ENCODE peak calls at places on chromosome 7, in ten cellular contexts. I is breast epithelium, L is PC-3, Y is fibroblast of mammary gland, T is osteocyte, Z is esophagus squamous epithelium, G is uterus, V is right atrium auricular region, S is tibial nerve, K is cardiac muscle cell. Q is an unnamed sample.

GRCh38 chr7:2477447-2478386 is 1.5 kb upstream of the GRIFIN start:
- DNase-seq in V (no peak), I (no peak), L (peak), Y (peak), G (no peak), K (peak), Z (no peak), T (no peak), S (no peak), Q (peak)

GRCh38 chr7:3204526-3204925 is 96.5 kb upstream of the SDK1 start:
- DNase-seq in L (no peak), T (peak), Z (no peak), K (no peak), I (no peak), Y (no peak), S (no peak), G (no peak), V (peak), Q (no peak)

GRCh38 chr7:92485974-92486373 is 8.2 kb upstream of the ERVW-1 start:
- DNase-seq in S (no peak), L (no peak), Y (no peak), K (no peak), I (no peak), G (no peak), T (peak), Z (no peak), V (no peak), Q (no peak)

GRCh38 chr7:101678713-101679112 is 49.6 kb upstream of the MYL10 start:
- DNase-seq in K (no peak), V (no peak), I (no peak), G (no peak), Y (peak), T (no peak), L (peak), Z (no peak), S (no peak), Q (no peak)

GRCh38 chr7:26156454-26157365 is 4.7 kb downstream of the NFE2L3 start:
- DNase-seq in L (peak), I (no peak), G (no peak), T (no peak), V (no peak), Y (peak), K (no peak), Z (no peak), S (no peak), Q (peak)

GRCh38 chr7:21338728-21339164 is 89.1 kb upstream of the SP4 start:
- DNase-seq in Y (no peak), L (peak), I (no peak), G (no peak), Z (no peak), K (no peak), V (no peak), S (no peak), T (no peak), Q (peak)

GRCh38 chr7:127418459-127418858 is 26.0 kb upstream of the ZNF800 start:
- DNase-seq in T (no peak), V (no peak), K (no peak), I (no peak), G (no peak), L (no peak), Y (no peak), S (no peak), Z (no peak), Q (no peak)

GRCh38 chr7:137626469-137627067 is 220.2 kb downstream of the DGKI start:
- DNase-seq in Y (peak), T (no peak), S (no peak), V (no peak), K (peak), Z (no peak), I (no peak), L (peak), G (no peak), Q (peak)

GRCh38 chr7:33351709-33352108 is 222.3 kb downstream of the BBS9 start:
- DNase-seq in Y (no peak), Z (no peak), G (no peak), S (no peak), T (no peak), V (no peak), L (no peak), I (no peak), K (no peak), Q (no peak)

GRCh38 chr7:101848168-101848951 is 30.9 kb downstream of the CUX1 start:
- DNase-seq in K (no peak), V (no peak), Y (no peak), T (no peak), S (no peak), G (no peak), Z (no peak), L (peak), I (no peak), Q (no peak)

GRCh38 chr7:44867073-44867990 is 18.0 kb downstream of the PURB start:
- DNase-seq in I (no peak), T (no peak), K (no peak), L (peak), S (no peak), G (peak), V (no peak), Y (peak), Z (no peak), Q (peak)

GRCh38 chr7:133629696-133630095 is 376.8 kb downstream of the EXOC4 start:
- DNase-seq in I (no peak), V (no peak), Z (no peak), Y (peak), S (no peak), L (no peak), G (no peak), T (no peak), K (no peak), Q (no peak)

GRCh38 chr7:4783762-4784351 is 8.4 kb downstream of the AP5Z1 start:
- DNase-seq in Z (no peak), L (no peak), I (no peak), S (no peak), G (no peak), T (no peak), V (no peak), K (no peak), Y (no peak), Q (no peak)

GRCh38 chr7:130345106-130345505 is 490 bp downstream of the CPA5 start:
- DNase-seq in S (no peak), K (no peak), Z (no peak), I (no peak), Y (no peak), L (no peak), T (no peak), V (no peak), G (no peak), Q (no peak)

GRCh38 chr7:106217089-106217542 is 67.7 kb downstream of the NAMPT start:
- DNase-seq in Z (peak), G (peak), L (peak), I (no peak), T (no peak), V (peak), S (peak), K (no peak), Y (peak), Q (peak)

GRCh38 chr7:122544463-122544862 is 154.5 kb downstream of the RNF133 start:
- DNase-seq in Z (no peak), G (no peak), V (no peak), Y (no peak), K (no peak), S (no peak), T (no peak), I (no peak), L (no peak), Q (no peak)

GRCh38 chr7:4268040-4268965 is 413.8 kb upstream of the FOXK1 start:
- DNase-seq in T (peak), Y (no peak), Z (no peak), V (peak), S (no peak), I (no peak), K (no peak), L (peak), G (no peak), Q (no peak)

GRCh38 chr7:13641699-13642098 is 347.8 kb downstream of the ETV1 start:
- DNase-seq in Z (no peak), I (no peak), T (no peak), Y (peak), S (no peak), V (no peak), G (no peak), L (peak), K (no peak), Q (peak)

GRCh38 chr7:117458977-117459583 is 20.7 kb upstream of the CFTR start:
- DNase-seq in I (no peak), Z (no peak), G (no peak), T (no peak), S (no peak), K (peak), Y (peak), V (no peak), L (peak), Q (peak)

GRCh38 chr7:97337849-97338248 is 220.4 kb downstream of the SDHAF3 start:
- DNase-seq in G (no peak), Y (no peak), L (no peak), Z (no peak), S (no peak), T (no peak), K (no peak), I (no peak), V (no peak), Q (no peak)

GRCh38 chr7:112069879-112070321 is 136.3 kb downstream of the DOCK4 start:
- DNase-seq in Y (peak), S (no peak), Z (no peak), T (no peak), I (no peak), V (no peak), G (no peak), L (peak), K (no peak), Q (peak)

GRCh38 chr7:2626498-2627117 is 5.2 kb upstream of the TTYH3 start:
- DNase-seq in L (no peak), S (no peak), V (no peak), K (no peak), Z (no peak), I (no peak), T (no peak), Y (peak), G (peak), Q (no peak)

GRCh38 chr7:123615344-123615743 is 13.7 kb downstream of the ASB15 start:
- DNase-seq in I (no peak), Z (no peak), K (peak), L (no peak), S (no peak), T (no peak), Y (peak), G (no peak), V (no peak), Q (no peak)

GRCh38 chr7:135263321-135263970 is 29.8 kb downstream of the STRA8 start:
- DNase-seq in Z (no peak), L (no peak), I (no peak), S (no peak), Y (no peak), G (no peak), T (no peak), V (no peak), K (no peak), Q (no peak)

GRCh38 chr7:150994141-150994837 is 3.5 kb downstream of the NOS3 start:
- DNase-seq in V (no peak), G (no peak), Y (no peak), S (no peak), Z (no peak), K (peak), L (no peak), I (no peak), T (no peak), Q (no peak)

GRCh38 chr7:1046722-1047679 is 2.7 kb downstream of the GPR146 start:
- DNase-seq in S (no peak), Y (no peak), K (no peak), I (no peak), T (no peak), Z (no peak), G (no peak), V (no peak), L (peak), Q (no peak)

GRCh38 chr7:149789101-149789500 is 15.7 kb upstream of the ZNF467 start:
- DNase-seq in K (no peak), I (no peak), V (no peak), S (no peak), T (no peak), Z (no peak), L (no peak), Y (no peak), G (no peak), Q (no peak)

GRCh38 chr7:149788300-149788851 is 15.0 kb upstream of the ZNF467 start:
- DNase-seq in I (no peak), T (no peak), S (no peak), V (no peak), Z (no peak), G (no peak), Y (no peak), L (no peak), K (no peak), Q (no peak)

GRCh38 chr7:149785983-149786382 is 12.6 kb upstream of the ZNF467 start:
- DNase-seq in Y (no peak), K (no peak), L (no peak), I (no peak), S (no peak), Z (no peak), T (no peak), G (no peak), V (no peak), Q (no peak)

GRCh38 chr7:149785402-149785801 is 12.0 kb upstream of the ZNF467 start:
- DNase-seq in L (no peak), S (no peak), I (no peak), Y (no peak), T (no peak), K (no peak), Z (no peak), G (no peak), V (no peak), Q (no peak)

DNA sequence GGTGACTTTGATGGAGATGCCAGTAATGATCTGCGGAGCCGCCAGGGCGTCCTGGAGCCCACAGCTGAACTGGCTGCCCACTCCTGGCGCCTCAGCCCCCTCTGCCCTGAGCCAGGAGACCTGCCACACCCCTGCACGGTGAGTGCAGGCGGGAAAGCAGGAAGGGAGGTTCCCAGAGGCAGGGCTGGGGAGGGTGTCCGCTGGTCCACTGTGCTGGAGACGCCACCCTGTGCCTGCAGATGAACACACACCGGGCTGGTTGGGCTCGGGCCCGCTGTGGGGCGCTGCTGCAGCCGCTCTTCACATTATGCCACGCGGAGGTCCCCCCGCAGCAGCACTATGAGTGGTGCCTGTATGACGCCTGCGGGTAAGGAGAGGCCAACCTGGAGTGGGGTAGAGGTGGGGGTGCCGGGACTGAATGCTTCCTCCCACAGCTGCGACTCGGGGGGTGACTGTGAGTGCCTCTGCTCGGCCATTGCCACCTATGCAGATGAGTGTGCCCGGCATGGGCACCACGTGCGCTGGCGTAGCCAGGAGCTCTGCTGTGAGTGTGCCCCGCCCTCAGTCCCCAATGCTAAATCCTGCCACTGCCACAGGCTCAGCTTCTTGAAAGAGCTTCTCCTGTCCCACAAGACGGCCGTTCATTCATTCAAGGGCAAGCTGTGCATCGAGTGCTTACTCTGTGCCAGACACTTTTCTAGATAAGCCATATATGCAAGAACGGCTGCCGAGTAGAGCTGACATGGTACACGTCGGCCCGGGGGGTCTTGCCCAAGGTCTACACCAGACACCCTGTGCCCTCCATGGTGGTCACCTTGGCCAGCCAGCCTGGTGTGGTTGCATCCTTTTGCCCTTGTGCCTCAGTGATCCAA is 14.3 kb upstream of the ZNF467 start:
- DNase-seq in I (no peak), V (no peak), Z (no peak), Y (no peak), T (no peak), K (peak), G (no peak), S (no peak), L (peak), Q (no peak)
- TF ChIP-seq CTCF in I (no peak), V (no peak), Z (no peak), Y (no peak), T (no peak), K (peak), G (no peak), S (peak), L (peak), Q (peak)

DNA sequence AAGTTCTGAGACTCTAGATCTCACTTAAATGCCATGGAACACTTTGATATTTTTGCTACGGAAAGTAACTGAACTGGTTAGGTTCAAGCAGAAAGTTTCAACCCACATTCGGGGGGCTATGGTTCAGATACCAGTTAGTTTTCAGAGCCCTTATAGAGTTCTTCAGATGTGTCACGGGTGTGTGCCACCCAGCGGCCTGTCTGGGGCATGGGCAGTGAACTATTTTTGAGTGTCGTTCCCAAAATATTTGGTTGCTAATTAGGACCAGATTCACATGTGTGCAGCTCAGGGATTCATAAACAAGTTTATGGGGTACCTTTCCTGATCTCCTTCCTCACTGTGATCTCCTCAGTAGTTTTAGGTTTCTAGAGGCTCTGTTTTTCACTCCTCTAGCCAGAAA is 271.9 kb downstream of the C7orf25 start:
- DNase-seq in V (no peak), Z (no peak), L (peak), G (no peak), S (no peak), T (no peak), I (no peak), Y (no peak), K (no peak), Q (no peak)
- TF ChIP-seq CTCF in V (no peak), Z (no peak), L (peak), G (no peak), S (no peak), T (peak), I (no peak), Y (no peak), K (no peak), Q (peak)

GRCh38 chr7:90242369-90243168 is 2.4 kb upstream of the CFAP69 start:
- DNase-seq in V (no peak), Y (no peak), S (no peak), T (no peak), Z (no peak), G (no peak), L (no peak), K (no peak), I (no peak), Q (no peak)

GRCh38 chr7:90248706-90249105 is 3.7 kb downstream of the CFAP69 start:
- DNase-seq in K (no peak), I (no peak), Y (no peak), Z (no peak), L (no peak), T (no peak), G (no peak), S (no peak), V (no peak), Q (no peak)

GRCh38 chr7:90246184-90246583 is 1.2 kb downstream of the CFAP69 start:
- DNase-seq in I (no peak), V (no peak), Y (peak), L (peak), S (no peak), K (peak), T (no peak), G (no peak), Z (no peak), Q (no peak)

GRCh38 chr7:90244565-90244908 is 437 bp upstream of the CFAP69 start:
- DNase-seq in S (no peak), L (no peak), I (no peak), Y (no peak), G (no peak), Z (no peak), T (no peak), V (no peak), K (no peak), Q (no peak)

GRCh38 chr7:90244909-90245841 is at the start of gene CFAP69:
- DNase-seq in V (peak), T (peak), L (peak), I (peak), Z (peak), K (peak), S (peak), G (peak), Y (peak), Q (peak)
- TF ChIP-seq CTCF in V (no peak), T (peak), L (no peak), I (peak), Z (peak), K (peak), S (peak), G (no peak), Y (peak), Q (peak)

DNA sequence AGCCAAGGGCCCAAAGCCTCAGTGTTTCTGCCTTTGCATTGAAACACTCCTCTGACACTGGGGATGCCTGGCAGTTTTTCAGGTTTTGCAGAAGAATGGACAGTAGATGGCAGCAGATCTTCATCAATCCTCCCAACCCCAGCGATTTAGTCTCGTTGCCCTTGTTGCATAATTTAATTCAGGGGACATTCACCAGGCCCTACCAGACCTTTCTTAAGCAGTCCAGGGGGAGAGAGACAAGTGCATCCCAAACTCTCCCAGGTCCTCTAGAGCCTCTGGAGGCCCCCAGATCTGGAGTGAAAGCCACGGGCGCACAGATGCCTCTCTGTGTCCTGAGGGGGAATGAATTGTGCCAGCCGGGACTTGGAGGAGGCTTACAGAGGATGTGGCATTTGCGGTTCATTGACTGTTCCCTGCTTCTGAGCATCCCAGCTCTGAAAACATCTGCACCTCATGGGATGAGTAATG is 29.6 kb downstream of the MINDY4 start:
- DNase-seq in I (no peak), T (peak), L (peak), G (peak), Z (no peak), S (no peak), V (peak), K (peak), Y (peak), Q (peak)
- TF ChIP-seq CTCF in I (peak), T (peak), L (peak), G (peak), Z (peak), S (peak), V (peak), K (peak), Y (peak), Q (peak)

GRCh38 chr7:74364061-74364460 is 74.9 kb downstream of the CLIP2 start:
- DNase-seq in G (no peak), S (no peak), Y (no peak), K (no peak), I (no peak), Z (no peak), V (no peak), T (no peak), L (peak), Q (no peak)
- TF ChIP-seq CTCF in G (no peak), S (no peak), Y (peak), K (peak), I (no peak), Z (no peak), V (no peak), T (no peak), L (peak), Q (peak)

GRCh38 chr7:53350241-53350640 is 314.8 kb downstream of the POM121L12 start:
- DNase-seq in V (no peak), L (peak), Y (no peak), K (peak), Z (no peak), I (no peak), T (no peak), S (no peak), G (no peak), Q (peak)
- TF ChIP-seq CTCF in V (no peak), L (peak), Y (no peak), K (no peak), Z (peak), I (no peak), T (no peak), S (no peak), G (no peak), Q (peak)